ENCODE peak calls at places on chromosomes 16 and 17, in eight cellular contexts. T is transverse colon, H is sigmoid colon, F is A549, J is stomach, N is tibial nerve, P is GM12878, Z is HepG2. U is an unnamed sample.

GRCh38 chr17:52505601-52506000 is 347.1 kb upstream of the CA10 start:
- DNase-seq in T (no peak), H (no peak), F (no peak), J (no peak), N (no peak), P (no peak), Z (no peak), U (no peak)

GRCh38 chr16:83995756-83996155 is 27.7 kb downstream of the NECAB2 start:
- DNase-seq in T (peak; percentile 17), H (no peak), F (no peak), J (peak; percentile 57), N (no peak), P (no peak), Z (no peak), U (no peak)

GRCh38 chr16:6690741-6691140 is 641.9 kb upstream of the RBFOX1 start:
- DNase-seq in T (no peak), H (no peak), F (no peak), J (no peak), N (no peak), P (no peak), Z (no peak), U (no peak)

GRCh38 chr17:78151514-78152008 is 5.4 kb downstream of the C17orf99 start:
- DNase-seq in T (peak; percentile 74), H (no peak), F (peak; percentile 93), J (no peak), N (no peak), P (no peak), Z (peak; percentile 70), U (no peak)

GRCh38 chr17:17004251-17004996 is 32.5 kb upstream of the TNFRSF13B start:
- DNase-seq in T (no peak), H (no peak), F (no peak), J (no peak), N (no peak), P (no peak), Z (no peak), U (no peak)

GRCh38 chr16:89952551-89952950 is 4.0 kb downstream of the DEF8 start:
- DNase-seq in T (no peak), H (no peak), F (no peak), J (no peak), N (no peak), P (no peak), Z (no peak), U (no peak)

GRCh38 chr16:19885456-19886060 is 910 bp upstream of the GPRC5B start:
- DNase-seq in T (peak; percentile 9), H (no peak), F (no peak), J (no peak), N (no peak), P (no peak), Z (no peak), U (peak; percentile 62)

GRCh38 chr17:67490471-67490870 is 113.4 kb downstream of the PITPNC1 start:
- DNase-seq in T (no peak), H (no peak), F (no peak), J (no peak), N (no peak), P (no peak), Z (no peak), U (no peak)

GRCh38 chr16:14180431-14181059 is 109.4 kb downstream of the MRTFB start:
- DNase-seq in T (no peak), H (no peak), F (no peak), J (no peak), N (no peak), P (no peak), Z (no peak), U (no peak)

GRCh38 chr16:17359778-17360177 is 111.0 kb downstream of the XYLT1 start:
- DNase-seq in T (no peak), H (no peak), F (no peak), J (no peak), N (no peak), P (no peak), Z (no peak), U (no peak)

GRCh38 chr16:71368958-71369357 is 10.4 kb downstream of the CALB2 start:
- DNase-seq in T (no peak), H (no peak), F (no peak), J (no peak), N (no peak), P (no peak), Z (no peak), U (no peak)

GRCh38 chr16:85206472-85207356 is 94.4 kb upstream of the CIBAR2 start:
- DNase-seq in T (peak; percentile 60), H (peak; percentile 95), F (no peak), J (peak; percentile 45), N (no peak), P (no peak), Z (no peak), U (peak; percentile 92)

DNA sequence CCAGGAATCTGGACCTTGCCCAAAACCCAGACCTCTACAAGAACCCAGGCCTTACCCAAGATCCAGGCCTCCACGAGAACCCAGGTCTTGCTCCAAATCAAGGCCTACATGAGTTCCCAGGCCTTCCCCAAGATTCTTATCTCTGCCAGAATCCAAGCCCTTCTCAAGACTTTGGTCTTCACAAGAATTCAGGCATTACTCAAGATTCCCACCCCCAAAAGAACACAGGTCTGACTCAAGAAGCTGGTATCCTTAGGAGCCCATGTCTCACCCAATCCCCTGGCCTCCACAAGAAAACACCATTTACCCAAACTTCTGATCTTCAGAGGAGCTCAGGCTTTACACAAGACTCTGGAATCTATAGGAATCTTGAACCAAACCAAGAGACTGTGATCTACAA is 2.6 kb downstream of the SPEM3 start:
- DNase-seq in T (no peak), H (no peak), F (no peak), J (no peak), N (no peak), P (no peak), Z (no peak), U (no peak)
- TF ChIP-seq POLR2A in T (no peak), H (no peak), F (no peak), J (no peak), N (no peak), P (no peak), Z (no peak), U (no peak)

GRCh38 chr17:60039096-60039495 is 39.6 kb downstream of the HEATR6 start:
- DNase-seq in T (no peak), H (no peak), F (no peak), J (no peak), N (no peak), P (no peak), Z (no peak), U (no peak)

GRCh38 chr17:60036796-60037677 is 41.7 kb downstream of the HEATR6 start:
- DNase-seq in T (peak; percentile 73), H (peak; percentile 77), F (peak; percentile 81), J (peak; percentile 80), N (no peak), P (peak; percentile 12), Z (peak; percentile 83), U (peak; percentile 77)

GRCh38 chr17:60040843-60041242 is 37.9 kb downstream of the HEATR6 start:
- DNase-seq in T (no peak), H (no peak), F (no peak), J (no peak), N (no peak), P (no peak), Z (no peak), U (no peak)

GRCh38 chr17:60043846-60044245 is 34.9 kb downstream of the HEATR6 start:
- DNase-seq in T (no peak), H (no peak), F (no peak), J (no peak), N (no peak), P (no peak), Z (no peak), U (no peak)

DNA sequence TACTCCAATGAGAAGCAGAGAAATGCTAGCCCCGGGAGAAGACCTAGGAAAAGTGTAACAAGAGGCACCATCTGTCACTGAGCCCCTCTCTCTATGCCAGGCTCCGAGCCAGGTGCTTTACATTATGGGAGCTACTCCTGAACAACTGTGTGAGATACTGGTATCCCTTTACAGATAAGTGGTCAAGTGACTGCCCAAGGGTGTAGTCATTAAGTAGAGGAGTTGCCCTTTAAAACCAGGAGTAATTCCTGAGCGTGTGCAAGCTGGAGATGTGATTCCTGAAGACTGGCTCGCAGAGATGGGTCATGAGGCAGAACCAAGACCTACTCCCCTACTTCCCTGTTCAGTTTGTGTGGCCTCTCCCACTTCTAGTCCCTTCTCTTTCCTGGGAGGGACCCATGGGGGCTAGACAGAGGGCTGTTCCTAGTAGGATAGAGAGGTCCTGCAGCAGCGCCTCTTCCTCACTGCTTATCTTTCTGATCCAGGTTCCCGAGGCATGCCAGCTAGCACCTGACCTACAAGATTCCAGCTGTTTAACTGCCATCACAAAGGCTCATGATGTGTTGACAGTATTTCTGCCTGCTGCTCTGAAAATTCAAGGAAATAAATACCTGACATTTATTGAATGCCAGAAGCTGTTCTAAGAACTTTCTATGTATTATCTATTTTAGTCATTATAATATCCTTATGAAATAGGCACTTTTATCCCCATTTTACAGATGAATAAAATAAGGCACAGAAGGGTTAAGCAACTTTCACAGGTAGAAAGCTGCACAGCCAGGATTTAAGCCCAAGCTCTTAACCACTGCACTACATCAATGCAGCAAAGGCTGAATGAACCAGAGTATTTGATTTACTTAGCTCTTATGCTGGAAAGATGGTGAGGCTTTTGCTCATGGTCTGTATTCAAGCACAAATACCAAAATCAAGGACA is 38.9 kb downstream of the HEATR6 start:
- DNase-seq in T (no peak), H (no peak), F (no peak), J (no peak), N (no peak), P (no peak), Z (no peak), U (no peak)
- TF ChIP-seq EP300 in T (no peak), H (no peak), F (no peak), J (no peak), N (no peak), P (no peak), Z (no peak), U (no peak)

DNA sequence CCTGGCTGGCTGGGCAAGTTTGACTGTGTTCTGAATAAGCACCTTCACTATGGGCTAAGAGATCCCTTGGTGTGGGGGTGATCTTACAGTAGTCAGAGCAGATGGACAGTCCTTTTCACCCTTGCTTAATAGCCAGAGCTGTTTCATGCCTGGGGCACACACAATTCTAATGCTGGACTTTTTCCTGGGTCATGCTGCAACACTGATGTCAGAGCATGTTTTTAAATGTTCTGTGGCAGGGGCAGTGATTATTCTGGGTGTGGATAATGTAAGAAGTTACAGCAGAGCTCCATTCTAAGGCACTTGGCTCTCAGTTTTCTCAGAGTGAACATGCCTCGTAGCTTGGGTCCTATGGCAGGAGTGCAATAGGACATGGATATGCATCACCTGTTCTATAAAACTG is 4.0 kb upstream of the CD68 start:
- DNase-seq in T (no peak), H (no peak), F (no peak), J (no peak), N (no peak), P (no peak), Z (no peak), U (no peak)
- TF ChIP-seq POLR2A in T (no peak), H (no peak), F (no peak), J (no peak), N (no peak), P (peak; percentile 27), Z (no peak), U (no peak)

DNA sequence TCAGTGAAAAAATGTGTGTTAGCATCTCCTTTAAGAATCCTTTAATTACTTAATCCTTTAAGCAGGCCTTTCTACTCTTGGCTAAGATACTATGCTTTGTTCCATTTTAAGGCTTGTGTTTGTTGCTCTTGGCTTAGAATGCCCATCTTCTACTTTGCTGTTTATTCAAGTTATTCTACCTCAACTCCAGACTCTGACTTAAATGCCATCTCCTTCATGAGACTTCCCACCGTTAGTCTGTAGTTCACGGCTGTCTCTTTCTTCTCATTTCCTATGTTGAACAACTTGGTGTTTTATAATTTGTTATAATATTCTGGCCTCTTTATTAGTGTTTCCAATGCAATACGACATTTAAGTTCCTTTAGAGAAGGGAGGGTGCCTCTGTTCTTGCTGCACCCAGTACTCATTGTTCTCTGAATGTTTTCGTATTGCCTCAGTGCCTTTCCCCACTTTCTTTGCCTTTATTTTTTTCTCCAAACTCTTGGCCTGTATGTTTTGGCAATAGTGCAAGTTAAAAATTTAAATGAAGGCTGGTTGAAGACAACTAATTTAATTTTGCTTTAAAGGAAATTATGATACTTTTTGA is 6.1 kb upstream of the KRT10 start:
- DNase-seq in T (no peak), H (no peak), F (no peak), J (no peak), N (no peak), P (no peak), Z (no peak), U (no peak)
- TF ChIP-seq EP300 in T (no peak), H (no peak), F (no peak), J (no peak), N (peak; percentile 50), P (no peak), Z (no peak), U (no peak)

U was measured in ovary.